ENCODE peak calls at places on chromosomes 16 and 17, in nine cellular contexts. P is brain microvascular endothelial cell; E is cardiac fibroblast; X is left ventricle myocardium inferior; M is HCT116; U is epithelial cell of esophagus; H is naive thymus-derived CD4-positive, alpha-beta T cell; I is choroid plexus epithelial cell; D is uterus. C is an unnamed sample.

GRCh38 chr17:51435641-51436091 is 175.3 kb downstream of the UTP18 start:
- DNase-seq in P (peak), E (peak), X (peak), M (peak), U (peak), H (no peak), I (peak), D (no peak), C (peak)

GRCh38 chr16:79809376-79809775 is 208.8 kb upstream of the MAF start:
- DNase-seq in P (no peak), E (no peak), X (no peak), M (no peak), U (no peak), H (no peak), I (no peak), D (no peak), C (no peak)

GRCh38 chr17:17884281-17885028 is 47.7 kb upstream of the SREBF1 start:
- DNase-seq in P (no peak), E (no peak), X (no peak), M (no peak), U (no peak), H (no peak), I (no peak), D (no peak), C (no peak)

GRCh38 chr16:67647681-67648080 is 2.7 kb downstream of the CARMIL2 start:
- DNase-seq in P (no peak), E (no peak), X (no peak), M (no peak), U (no peak), H (no peak), I (no peak), D (no peak), C (no peak)

GRCh38 chr16:57592591-57593003 is 35.8 kb upstream of the ADGRG1 start:
- DNase-seq in P (no peak), E (no peak), X (no peak), M (no peak), U (no peak), H (peak), I (no peak), D (no peak), C (no peak)

GRCh38 chr16:4913130-4913773 is 23.7 kb downstream of the PPL start:
- DNase-seq in P (no peak), E (no peak), X (no peak), M (no peak), U (no peak), H (no peak), I (no peak), D (no peak), C (no peak)

GRCh38 chr17:37494401-37494831 is 4.7 kb downstream of the DUSP14 start:
- DNase-seq in P (no peak), E (no peak), X (no peak), M (no peak), U (no peak), H (no peak), I (peak), D (no peak), C (peak)

GRCh38 chr17:17186051-17186450 is 20.1 kb downstream of the PLD6 start:
- DNase-seq in P (no peak), E (no peak), X (no peak), M (no peak), U (peak), H (no peak), I (peak), D (no peak), C (no peak)

GRCh38 chr17:64658931-64659330 is 3.2 kb downstream of the SMURF2 start:
- DNase-seq in P (peak), E (peak), X (no peak), M (no peak), U (peak), H (no peak), I (peak), D (no peak), C (peak)

GRCh38 chr17:79332011-79332410 is 257.4 kb downstream of the ENGASE start:
- DNase-seq in P (no peak), E (no peak), X (no peak), M (no peak), U (no peak), H (no peak), I (no peak), D (no peak), C (no peak)

GRCh38 chr17:73291260-73291801 is 20.5 kb downstream of the CDC42EP4 start:
- DNase-seq in P (peak), E (peak), X (peak), M (peak), U (peak), H (no peak), I (peak), D (peak), C (peak)

GRCh38 chr16:89308391-89309333 is 91.2 kb downstream of the ZNF778 start:
- DNase-seq in P (no peak), E (no peak), X (peak), M (no peak), U (no peak), H (peak), I (no peak), D (no peak), C (no peak)

GRCh38 chr16:87526238-87526947 is 33.6 kb upstream of the ZCCHC14 start:
- DNase-seq in P (no peak), E (no peak), X (no peak), M (no peak), U (no peak), H (no peak), I (no peak), D (no peak), C (no peak)

GRCh38 chr17:38761612-38762011 is 9.1 kb downstream of the PSMB3 start:
- DNase-seq in P (peak), E (peak), X (no peak), M (peak), U (peak), H (no peak), I (peak), D (no peak), C (peak)

GRCh38 chr17:32569171-32570080 is 82.6 kb downstream of the CDK5R1 start:
- DNase-seq in P (no peak), E (no peak), X (no peak), M (no peak), U (peak), H (no peak), I (no peak), D (no peak), C (peak)

GRCh38 chr17:18248300-18248731 is 10.2 kb downstream of the FLII start:
- DNase-seq in P (no peak), E (peak), X (peak), M (no peak), U (peak), H (peak), I (peak), D (peak), C (peak)

GRCh38 chr17:73609688-73610210 is 34.5 kb downstream of the SDK2 start:
- DNase-seq in P (no peak), E (no peak), X (no peak), M (no peak), U (no peak), H (no peak), I (no peak), D (no peak), C (no peak)

GRCh38 chr16:27246439-27246838 is 22.1 kb downstream of the NSMCE1 start:
- DNase-seq in P (no peak), E (no peak), X (no peak), M (no peak), U (no peak), H (no peak), I (no peak), D (no peak), C (no peak)

GRCh38 chr17:77257596-77258458 is 117.1 kb downstream of the SEC14L1 start:
- DNase-seq in P (no peak), E (no peak), X (no peak), M (no peak), U (no peak), H (no peak), I (no peak), D (no peak), C (no peak)

GRCh38 chr16:31876955-31877828 is 3.6 kb downstream of the ZNF267 start:
- DNase-seq in P (peak), E (peak), X (no peak), M (no peak), U (peak), H (no peak), I (peak), D (no peak), C (peak)

GRCh38 chr17:17228521-17229279 is 8.3 kb downstream of the FLCN start:
- DNase-seq in P (no peak), E (no peak), X (no peak), M (no peak), U (no peak), H (no peak), I (no peak), D (no peak), C (no peak)

GRCh38 chr17:9024497-9024896 is 3.2 kb downstream of the NTN1 start:
- DNase-seq in P (no peak), E (no peak), X (no peak), M (no peak), U (no peak), H (no peak), I (no peak), D (no peak), C (no peak)

GRCh38 chr17:56679767-56680422 is 86.4 kb downstream of the NOG start:
- DNase-seq in P (peak), E (no peak), X (no peak), M (no peak), U (peak), H (no peak), I (no peak), D (no peak), C (no peak)

GRCh38 chr17:73541561-73541981 is 102.7 kb downstream of the SDK2 start:
- DNase-seq in P (no peak), E (no peak), X (no peak), M (no peak), U (peak), H (no peak), I (no peak), D (no peak), C (no peak)

GRCh38 chr17:2800367-2800766 is 4.1 kb downstream of the RAP1GAP2 start:
- DNase-seq in P (no peak), E (peak), X (no peak), M (no peak), U (no peak), H (no peak), I (no peak), D (no peak), C (no peak)

GRCh38 chr17:55062921-55063320 is 94.4 kb downstream of the STXBP4 start:
- DNase-seq in P (no peak), E (no peak), X (no peak), M (no peak), U (peak), H (no peak), I (peak), D (no peak), C (peak)

GRCh38 chr17:8430966-8431365 is 4.7 kb upstream of the NDEL1 start:
- DNase-seq in P (no peak), E (peak), X (peak), M (no peak), U (peak), H (no peak), I (no peak), D (peak), C (peak)

GRCh38 chr16:17350212-17350611 is 120.5 kb downstream of the XYLT1 start:
- DNase-seq in P (no peak), E (no peak), X (no peak), M (no peak), U (no peak), H (no peak), I (no peak), D (no peak), C (peak)

GRCh38 chr17:65446838-65447526 is 114.5 kb downstream of the AXIN2 start:
- DNase-seq in P (no peak), E (peak), X (no peak), M (no peak), U (no peak), H (no peak), I (no peak), D (no peak), C (peak)

GRCh38 chr17:75514299-75515228 is 773 bp downstream of the CASKIN2 start:
- DNase-seq in P (no peak), E (no peak), X (no peak), M (no peak), U (peak), H (no peak), I (no peak), D (peak), C (no peak)

GRCh38 chr16:30874244-30874820 is 19.5 kb downstream of the BCL7C start:
- DNase-seq in P (no peak), E (no peak), X (no peak), M (no peak), U (no peak), H (no peak), I (no peak), D (no peak), C (no peak)

GRCh38 chr17:28641579-28641978 is 3.4 kb downstream of the BLTP2 start:
- DNase-seq in P (no peak), E (no peak), X (no peak), M (no peak), U (no peak), H (no peak), I (no peak), D (no peak), C (no peak)

GRCh38 chr16:30990105-30990504 is 5.1 kb downstream of the HSD3B7 start:
- DNase-seq in P (no peak), E (no peak), X (no peak), M (no peak), U (no peak), H (no peak), I (no peak), D (no peak), C (no peak)

GRCh38 chr16:81266680-81267095 is 28.2 kb downstream of the BCO1 start:
- DNase-seq in P (no peak), E (no peak), X (no peak), M (no peak), U (peak), H (no peak), I (no peak), D (no peak), C (no peak)

GRCh38 chr16:88430524-88431446 is 22.3 kb upstream of the ZFPM1 start:
- DNase-seq in P (peak), E (no peak), X (peak), M (no peak), U (no peak), H (no peak), I (peak), D (no peak), C (no peak)

GRCh38 chr17:81309140-81309858 is 14.2 kb upstream of the SLC38A10 start:
- DNase-seq in P (peak), E (peak), X (peak), M (peak), U (peak), H (no peak), I (peak), D (peak), C (peak)

GRCh38 chr16:47247691-47248090 is 103.9 kb upstream of the NETO2 start:
- DNase-seq in P (no peak), E (no peak), X (no peak), M (no peak), U (no peak), H (no peak), I (no peak), D (no peak), C (no peak)

DNA sequence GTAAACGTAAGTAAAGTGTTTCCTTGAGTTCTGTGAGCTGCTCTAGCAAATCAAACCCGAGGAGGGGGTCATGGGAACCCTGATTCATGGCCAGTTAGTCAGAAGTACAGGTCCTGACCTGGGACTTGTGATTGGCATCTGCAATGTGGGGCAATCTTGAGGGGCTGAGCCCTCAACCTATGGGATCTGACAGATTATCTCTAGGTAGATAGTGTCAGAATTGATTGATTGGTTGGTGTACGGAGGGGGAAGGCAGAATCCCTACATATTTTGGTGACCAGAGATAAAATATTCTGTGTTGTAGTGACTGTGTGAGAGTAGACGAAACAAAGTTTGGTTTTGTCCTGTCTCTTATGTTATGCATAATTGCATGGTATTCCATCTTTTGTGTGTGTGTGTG is 100.5 kb upstream of the NETO2 start:
- DNase-seq in P (no peak), E (no peak), X (no peak), M (no peak), U (no peak), H (no peak), I (no peak), D (no peak), C (no peak)
- H3K4me3 ChIP-seq in P (no peak), E (no peak), X (no peak), M (no peak), U (no peak), H (no peak), I (no peak), D (no peak), C (no peak)

GRCh38 chr17:35345445-35345925 is 27.9 kb downstream of the SLFN11 start:
- DNase-seq in P (no peak), E (no peak), X (no peak), M (no peak), U (no peak), H (no peak), I (no peak), D (no peak), C (no peak)

GRCh38 chr17:35350493-35350892 is 22.9 kb downstream of the SLFN11 start:
- DNase-seq in P (no peak), E (no peak), X (no peak), M (no peak), U (no peak), H (no peak), I (no peak), D (no peak), C (no peak)

GRCh38 chr17:35342207-35342744 is 31.1 kb downstream of the SLFN11 start:
- DNase-seq in P (no peak), E (no peak), X (no peak), M (no peak), U (no peak), H (no peak), I (no peak), D (no peak), C (no peak)

GRCh38 chr17:35344262-35344661 is 29.2 kb downstream of the SLFN11 start:
- DNase-seq in P (no peak), E (no peak), X (no peak), M (no peak), U (no peak), H (no peak), I (no peak), D (no peak), C (no peak)

GRCh38 chr17:35345926-35346771 is 27.3 kb downstream of the SLFN11 start:
- DNase-seq in P (no peak), E (peak), X (peak), M (no peak), U (peak), H (no peak), I (peak), D (peak), C (peak)
- H3K4me3 ChIP-seq in P (peak), E (peak), X (peak), M (no peak), U (peak), H (peak), I (peak), D (peak), C (peak)

GRCh38 chr17:69574257-69575197 is 160.0 kb downstream of the MAP2K6 start:
- DNase-seq in P (peak), E (peak), X (no peak), M (no peak), U (no peak), H (no peak), I (peak), D (no peak), C (peak)

GRCh38 chr17:69578385-69578936 is 164.0 kb downstream of the MAP2K6 start:
- DNase-seq in P (no peak), E (no peak), X (no peak), M (no peak), U (no peak), H (no peak), I (no peak), D (no peak), C (no peak)

GRCh38 chr17:69579961-69580677 is 165.6 kb downstream of the MAP2K6 start:
- DNase-seq in P (no peak), E (no peak), X (no peak), M (no peak), U (no peak), H (no peak), I (no peak), D (no peak), C (no peak)

GRCh38 chr17:69575346-69575761 is 160.9 kb downstream of the MAP2K6 start:
- DNase-seq in P (peak), E (peak), X (no peak), M (no peak), U (peak), H (no peak), I (peak), D (no peak), C (peak)

GRCh38 chr17:69577098-69577497 is 162.6 kb downstream of the MAP2K6 start:
- DNase-seq in P (no peak), E (no peak), X (no peak), M (no peak), U (no peak), H (no peak), I (no peak), D (no peak), C (no peak)
- H3K4me3 ChIP-seq in P (no peak), E (no peak), X (no peak), M (no peak), U (no peak), H (no peak), I (no peak), D (no peak), C (no peak)

GRCh38 chr17:44387773-44388172 is 1.7 kb downstream of the ITGA2B start:
- DNase-seq in P (no peak), E (no peak), X (no peak), M (no peak), U (no peak), H (no peak), I (no peak), D (no peak), C (no peak)

GRCh38 chr17:44385287-44386181 is 3.9 kb downstream of the ITGA2B start:
- DNase-seq in P (peak), E (peak), X (peak), M (peak), U (peak), H (peak), I (peak), D (peak), C (peak)

GRCh38 chr17:44384281-44384822 is 5.1 kb downstream of the ITGA2B start:
- DNase-seq in P (no peak), E (no peak), X (no peak), M (no peak), U (no peak), H (no peak), I (no peak), D (no peak), C (no peak)

GRCh38 chr17:44384823-44385286 is 4.6 kb downstream of the ITGA2B start:
- DNase-seq in P (no peak), E (no peak), X (no peak), M (no peak), U (no peak), H (no peak), I (no peak), D (no peak), C (peak)

DNA sequence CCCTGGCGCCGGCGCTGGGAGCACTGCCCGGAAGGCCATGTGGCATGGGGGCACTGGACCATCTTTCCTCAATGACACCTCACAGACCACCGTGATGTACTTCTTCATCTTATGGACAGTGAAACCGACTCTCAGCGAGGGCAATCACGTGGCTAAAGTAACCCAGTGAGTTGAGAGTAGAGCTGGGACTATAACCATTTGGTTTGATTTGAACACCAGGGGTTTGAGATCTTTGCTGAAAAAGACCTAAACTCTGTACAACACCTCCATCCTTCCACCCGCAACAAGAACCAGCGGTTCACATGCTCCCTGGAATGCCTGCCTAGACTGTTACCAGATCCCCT is 3.3 kb downstream of the ITGA2B start:
- DNase-seq in P (no peak), E (no peak), X (no peak), M (no peak), U (no peak), H (no peak), I (no peak), D (no peak), C (no peak)
- H3K4me3 ChIP-seq in P (peak), E (no peak), X (peak), M (peak), U (peak), H (peak), I (peak), D (no peak), C (no peak)

GRCh38 chr17:62792122-62792800 is 15.9 kb downstream of the MARCHF10 start:
- DNase-seq in P (peak), E (peak), X (no peak), M (peak), U (peak), H (no peak), I (peak), D (no peak), C (peak)
- H3K4me3 ChIP-seq in P (no peak), E (no peak), X (no peak), M (no peak), U (no peak), H (no peak), I (no peak), D (no peak), C (no peak)

C was measured in fibroblast of mammary gland.